ENCODE peak calls at places on chromosome 17, in ten cellular contexts. One of them, this sample, is unnamed. For H3K4me1, the result is how much of the 10 kb centered on the place peaks cover.

GRCh38 chr17:80946449-80946848 is 45.2 kb upstream of the CHMP6 start:
- DNase-seq in gastrocnemius medialis: no peak
- DNase-seq in tibial nerve: no peak
- DNase-seq in ovary: no peak
- DNase-seq in stomach: no peak
- DNase-seq in HCT116: no peak
- DNase-seq in body of pancreas: peak
- DNase-seq in A549: no peak
- DNase-seq in heart left ventricle: no peak
- DNase-seq in sigmoid colon: peak
- DNase-seq in this sample: no peak

GRCh38 chr17:48756816-48757215 is 28.3 kb upstream of the HOXB13 start:
- DNase-seq in body of pancreas: no peak
- DNase-seq in ovary: no peak
- DNase-seq in gastrocnemius medialis: no peak
- DNase-seq in HCT116: no peak
- DNase-seq in tibial nerve: no peak
- DNase-seq in heart left ventricle: no peak
- DNase-seq in stomach: peak
- DNase-seq in sigmoid colon: peak
- DNase-seq in A549: no peak
- DNase-seq in this sample: no peak

GRCh38 chr17:45006927-45007461 is 38.9 kb upstream of the C1QL1 start:
- DNase-seq in ovary: no peak
- DNase-seq in body of pancreas: no peak
- DNase-seq in A549: no peak
- DNase-seq in stomach: no peak
- DNase-seq in gastrocnemius medialis: no peak
- DNase-seq in HCT116: no peak
- DNase-seq in heart left ventricle: no peak
- DNase-seq in tibial nerve: no peak
- DNase-seq in sigmoid colon: no peak
- DNase-seq in this sample: no peak

GRCh38 chr17:41284043-41284442 is 8.5 kb downstream of the KRTAP9-7 start:
- DNase-seq in heart left ventricle: no peak
- DNase-seq in stomach: no peak
- DNase-seq in tibial nerve: no peak
- DNase-seq in A549: no peak
- DNase-seq in gastrocnemius medialis: no peak
- DNase-seq in HCT116: no peak
- DNase-seq in ovary: no peak
- DNase-seq in sigmoid colon: no peak
- DNase-seq in body of pancreas: no peak
- DNase-seq in this sample: no peak

GRCh38 chr17:80922580-80923160 is 69.0 kb upstream of the CHMP6 start:
- DNase-seq in gastrocnemius medialis: no peak
- DNase-seq in tibial nerve: no peak
- DNase-seq in sigmoid colon: peak
- DNase-seq in stomach: no peak
- DNase-seq in body of pancreas: no peak
- DNase-seq in heart left ventricle: no peak
- DNase-seq in HCT116: no peak
- DNase-seq in ovary: peak
- DNase-seq in A549: no peak
- DNase-seq in this sample: no peak

GRCh38 chr17:75909812-75910274 is 5.2 kb upstream of the MRPL38 start:
- DNase-seq in A549: no peak
- DNase-seq in tibial nerve: no peak
- DNase-seq in gastrocnemius medialis: no peak
- DNase-seq in ovary: peak
- DNase-seq in stomach: no peak
- DNase-seq in sigmoid colon: no peak
- DNase-seq in HCT116: no peak
- DNase-seq in body of pancreas: no peak
- DNase-seq in heart left ventricle: no peak
- DNase-seq in this sample: peak

GRCh38 chr17:77498875-77499698 is 358.3 kb downstream of the SEC14L1 start:
- DNase-seq in tibial nerve: no peak
- DNase-seq in HCT116: no peak
- DNase-seq in body of pancreas: no peak
- DNase-seq in ovary: no peak
- DNase-seq in sigmoid colon: peak
- DNase-seq in A549: no peak
- DNase-seq in heart left ventricle: peak
- DNase-seq in stomach: no peak
- DNase-seq in gastrocnemius medialis: no peak
- DNase-seq in this sample: no peak

GRCh38 chr17:58200024-58200633 is 7.6 kb downstream of the EPX start:
- DNase-seq in A549: peak
- DNase-seq in body of pancreas: peak
- DNase-seq in tibial nerve: no peak
- DNase-seq in stomach: peak
- DNase-seq in gastrocnemius medialis: no peak
- DNase-seq in HCT116: peak
- DNase-seq in sigmoid colon: peak
- DNase-seq in heart left ventricle: peak
- DNase-seq in ovary: no peak
- DNase-seq in this sample: peak

DNA sequence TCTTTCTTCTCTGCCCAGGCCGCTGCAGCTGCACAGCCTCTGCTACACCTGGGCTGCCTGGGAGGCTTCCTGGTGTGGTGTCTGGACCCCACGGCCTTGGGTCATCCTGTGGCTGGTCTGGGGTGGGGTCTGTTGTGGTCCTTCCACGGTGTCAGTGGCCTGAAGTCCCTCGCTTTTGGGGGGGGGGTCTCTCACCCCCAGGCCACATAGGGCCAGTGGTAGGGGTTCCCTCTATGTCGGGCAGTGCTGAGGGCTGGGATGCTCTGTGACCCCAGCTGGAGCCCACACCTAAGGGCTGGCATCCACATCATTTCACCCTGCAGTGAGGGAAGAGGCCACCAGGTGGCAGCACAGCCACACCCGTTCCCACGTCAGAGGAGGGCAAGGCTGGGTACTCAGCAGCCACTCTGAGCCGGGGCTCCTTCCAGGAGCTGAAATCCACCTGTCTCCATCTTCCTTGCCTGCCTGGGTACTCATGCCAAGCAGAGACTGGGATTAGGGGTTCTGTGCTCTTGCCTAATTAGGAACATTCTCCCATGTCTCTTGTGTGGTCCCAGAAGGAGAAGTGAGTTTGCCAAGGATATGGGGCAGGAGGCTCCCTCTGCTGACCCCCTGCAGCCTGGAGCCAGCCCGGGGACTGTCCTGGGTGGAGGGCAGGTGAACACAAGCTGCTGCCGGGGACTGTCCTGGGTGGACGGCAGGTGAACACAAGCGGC is 13.0 kb downstream of the ENGASE start:
- DNase-seq in stomach: peak
- DNase-seq in A549: peak
- DNase-seq in heart left ventricle: peak
- DNase-seq in gastrocnemius medialis: no peak
- DNase-seq in sigmoid colon: peak
- DNase-seq in HCT116: peak
- DNase-seq in body of pancreas: peak
- DNase-seq in tibial nerve: peak
- DNase-seq in ovary: peak
- DNase-seq in this sample: peak
- TF ChIP-seq POLR2A in stomach: no peak
- TF ChIP-seq POLR2A in A549: no peak
- TF ChIP-seq POLR2A in heart left ventricle: no peak
- TF ChIP-seq POLR2A in gastrocnemius medialis: no peak
- TF ChIP-seq POLR2A in sigmoid colon: no peak
- TF ChIP-seq POLR2A in HCT116: no peak
- TF ChIP-seq POLR2A in body of pancreas: no peak
- TF ChIP-seq POLR2A in tibial nerve: no peak
- TF ChIP-seq POLR2A in ovary: no peak
- TF ChIP-seq POLR2A in this sample: no peak

GRCh38 chr17:38920374-38921291 is 4.8 kb upstream of the LASP1NB start:
- DNase-seq in sigmoid colon: peak
- DNase-seq in stomach: peak
- DNase-seq in tibial nerve: no peak
- DNase-seq in A549: no peak
- DNase-seq in HCT116: no peak
- DNase-seq in gastrocnemius medialis: no peak
- DNase-seq in body of pancreas: no peak
- DNase-seq in heart left ventricle: no peak
- DNase-seq in ovary: no peak
- DNase-seq in this sample: no peak

GRCh38 chr17:38921756-38922411 is 3.5 kb upstream of the LASP1NB start:
- DNase-seq in body of pancreas: no peak
- DNase-seq in stomach: peak
- DNase-seq in sigmoid colon: peak
- DNase-seq in tibial nerve: no peak
- DNase-seq in ovary: no peak
- DNase-seq in gastrocnemius medialis: no peak
- DNase-seq in heart left ventricle: no peak
- DNase-seq in HCT116: no peak
- DNase-seq in A549: no peak
- DNase-seq in this sample: no peak

GRCh38 chr17:38925263-38925995 is at the start of gene LASP1NB:
- DNase-seq in ovary: peak
- DNase-seq in gastrocnemius medialis: no peak
- DNase-seq in heart left ventricle: peak
- DNase-seq in stomach: peak
- DNase-seq in HCT116: no peak
- DNase-seq in tibial nerve: no peak
- DNase-seq in body of pancreas: no peak
- DNase-seq in sigmoid colon: no peak
- DNase-seq in A549: no peak
- DNase-seq in this sample: no peak

GRCh38 chr17:38922538-38923291 is 2.7 kb upstream of the LASP1NB start:
- DNase-seq in tibial nerve: peak
- DNase-seq in body of pancreas: peak
- DNase-seq in HCT116: no peak
- DNase-seq in sigmoid colon: peak
- DNase-seq in stomach: peak
- DNase-seq in gastrocnemius medialis: peak
- DNase-seq in ovary: no peak
- DNase-seq in heart left ventricle: peak
- DNase-seq in A549: no peak
- DNase-seq in this sample: peak

GRCh38 chr17:38926290-38927070 is 1.1 kb downstream of the LASP1NB start:
- DNase-seq in stomach: peak
- DNase-seq in sigmoid colon: no peak
- DNase-seq in A549: no peak
- DNase-seq in body of pancreas: no peak
- DNase-seq in ovary: no peak
- DNase-seq in tibial nerve: no peak
- DNase-seq in HCT116: no peak
- DNase-seq in heart left ventricle: no peak
- DNase-seq in gastrocnemius medialis: no peak
- DNase-seq in this sample: peak
- H3K4me1 ChIP-seq in stomach: under half
- H3K4me1 ChIP-seq in sigmoid colon: under half
- H3K4me1 ChIP-seq in A549: under half
- H3K4me1 ChIP-seq in body of pancreas: under half
- H3K4me1 ChIP-seq in ovary: under half
- H3K4me1 ChIP-seq in tibial nerve: under half
- H3K4me1 ChIP-seq in HCT116: under half
- H3K4me1 ChIP-seq in heart left ventricle: under half
- H3K4me1 ChIP-seq in gastrocnemius medialis: under half
- H3K4me1 ChIP-seq in this sample: under half

GRCh38 chr17:1810450-1811103 is 19.1 kb downstream of the SMYD4 start:
- DNase-seq in gastrocnemius medialis: no peak
- DNase-seq in stomach: no peak
- DNase-seq in ovary: peak
- DNase-seq in A549: no peak
- DNase-seq in tibial nerve: no peak
- DNase-seq in heart left ventricle: no peak
- DNase-seq in body of pancreas: no peak
- DNase-seq in sigmoid colon: no peak
- DNase-seq in HCT116: no peak
- DNase-seq in this sample: no peak

GRCh38 chr17:1813088-1813487 is 16.6 kb downstream of the SMYD4 start:
- DNase-seq in A549: no peak
- DNase-seq in sigmoid colon: no peak
- DNase-seq in tibial nerve: no peak
- DNase-seq in stomach: no peak
- DNase-seq in ovary: peak
- DNase-seq in gastrocnemius medialis: no peak
- DNase-seq in HCT116: no peak
- DNase-seq in body of pancreas: no peak
- DNase-seq in heart left ventricle: no peak
- DNase-seq in this sample: no peak

GRCh38 chr17:1803280-1803679 is 26.4 kb downstream of the SMYD4 start:
- DNase-seq in HCT116: no peak
- DNase-seq in tibial nerve: no peak
- DNase-seq in ovary: no peak
- DNase-seq in gastrocnemius medialis: no peak
- DNase-seq in A549: no peak
- DNase-seq in stomach: no peak
- DNase-seq in sigmoid colon: peak
- DNase-seq in body of pancreas: no peak
- DNase-seq in heart left ventricle: no peak
- DNase-seq in this sample: no peak

GRCh38 chr17:1808649-1809048 is 21.1 kb downstream of the SMYD4 start:
- DNase-seq in gastrocnemius medialis: no peak
- DNase-seq in HCT116: no peak
- DNase-seq in sigmoid colon: no peak
- DNase-seq in heart left ventricle: no peak
- DNase-seq in ovary: no peak
- DNase-seq in stomach: no peak
- DNase-seq in tibial nerve: no peak
- DNase-seq in body of pancreas: no peak
- DNase-seq in A549: no peak
- DNase-seq in this sample: no peak
- TF ChIP-seq POLR2A in gastrocnemius medialis: no peak
- TF ChIP-seq POLR2A in HCT116: no peak
- TF ChIP-seq POLR2A in sigmoid colon: no peak
- TF ChIP-seq POLR2A in heart left ventricle: no peak
- TF ChIP-seq POLR2A in ovary: no peak
- TF ChIP-seq POLR2A in stomach: no peak
- TF ChIP-seq POLR2A in tibial nerve: no peak
- TF ChIP-seq POLR2A in body of pancreas: no peak
- TF ChIP-seq POLR2A in A549: no peak
- TF ChIP-seq POLR2A in this sample: no peak

GRCh38 chr17:10018461-10018891 is 113.4 kb upstream of the RCVRN start:
- DNase-seq in sigmoid colon: no peak
- DNase-seq in body of pancreas: no peak
- DNase-seq in heart left ventricle: no peak
- DNase-seq in stomach: no peak
- DNase-seq in HCT116: no peak
- DNase-seq in A549: no peak
- DNase-seq in ovary: no peak
- DNase-seq in tibial nerve: no peak
- DNase-seq in gastrocnemius medialis: no peak
- DNase-seq in this sample: no peak

GRCh38 chr17:10019941-10020403 is 114.9 kb upstream of the RCVRN start:
- DNase-seq in tibial nerve: no peak
- DNase-seq in HCT116: no peak
- DNase-seq in stomach: no peak
- DNase-seq in heart left ventricle: no peak
- DNase-seq in ovary: no peak
- DNase-seq in body of pancreas: no peak
- DNase-seq in A549: no peak
- DNase-seq in gastrocnemius medialis: no peak
- DNase-seq in sigmoid colon: no peak
- DNase-seq in this sample: no peak

GRCh38 chr17:10022416-10022815 is 117.3 kb upstream of the RCVRN start:
- DNase-seq in tibial nerve: no peak
- DNase-seq in stomach: no peak
- DNase-seq in body of pancreas: no peak
- DNase-seq in gastrocnemius medialis: no peak
- DNase-seq in HCT116: no peak
- DNase-seq in A549: no peak
- DNase-seq in heart left ventricle: peak
- DNase-seq in sigmoid colon: no peak
- DNase-seq in ovary: no peak
- DNase-seq in this sample: no peak

GRCh38 chr17:10025224-10025623 is 120.2 kb upstream of the RCVRN start:
- DNase-seq in HCT116: no peak
- DNase-seq in A549: no peak
- DNase-seq in gastrocnemius medialis: no peak
- DNase-seq in body of pancreas: no peak
- DNase-seq in heart left ventricle: no peak
- DNase-seq in ovary: no peak
- DNase-seq in stomach: no peak
- DNase-seq in sigmoid colon: no peak
- DNase-seq in tibial nerve: no peak
- DNase-seq in this sample: no peak

GRCh38 chr17:10021239-10021638 is 116.2 kb upstream of the RCVRN start:
- DNase-seq in heart left ventricle: peak
- DNase-seq in A549: no peak
- DNase-seq in ovary: peak
- DNase-seq in HCT116: no peak
- DNase-seq in body of pancreas: peak
- DNase-seq in gastrocnemius medialis: peak
- DNase-seq in stomach: peak
- DNase-seq in tibial nerve: peak
- DNase-seq in sigmoid colon: peak
- DNase-seq in this sample: no peak
- H3K4me1 ChIP-seq in heart left ventricle: half or more
- H3K4me1 ChIP-seq in A549: under half
- H3K4me1 ChIP-seq in ovary: under half
- H3K4me1 ChIP-seq in HCT116: under half
- H3K4me1 ChIP-seq in body of pancreas: under half
- H3K4me1 ChIP-seq in gastrocnemius medialis: under half
- H3K4me1 ChIP-seq in stomach: under half
- H3K4me1 ChIP-seq in tibial nerve: under half
- H3K4me1 ChIP-seq in sigmoid colon: under half
- H3K4me1 ChIP-seq in this sample: under half